ENCODE peak calls at places on chromosomes 1 and 21, in five cellular contexts. U, V, W, L and Q are unnamed samples.

GRCh38 chr1:55447488-55447887 is 232.3 kb upstream of the USP24 start:
- DNase-seq in U (no peak), V (no peak), W (no peak), L (peak), Q (peak)

GRCh38 chr1:12600880-12601633 is 17.0 kb downstream of the DHRS3 start:
- DNase-seq in U (peak), V (peak), W (no peak), L (peak), Q (no peak)

GRCh38 chr1:245154429-245155185 is at the start of gene KIF26B:
- DNase-seq in U (peak), V (peak), W (peak), L (peak), Q (peak)

GRCh38 chr1:160705176-160705745 is 6.4 kb downstream of the CD48 start:
- DNase-seq in U (no peak), V (no peak), W (no peak), L (no peak), Q (no peak)

GRCh38 chr1:61253059-61253735 is 170.8 kb downstream of the NFIA start:
- DNase-seq in U (no peak), V (peak), W (peak), L (peak), Q (peak)

GRCh38 chr1:47992720-47993119 is 4.5 kb downstream of the TRABD2B start:
- DNase-seq in U (peak), V (no peak), W (peak), L (no peak), Q (peak)

GRCh38 chr21:38211321-38211720 is 45.5 kb upstream of the KCNJ15 start:
- DNase-seq in U (no peak), V (no peak), W (no peak), L (no peak), Q (no peak)

GRCh38 chr1:34865981-34866761 is 6.6 kb upstream of the SMIM12 start:
- DNase-seq in U (peak), V (peak), W (peak), L (peak), Q (peak)

GRCh38 chr1:158527190-158527815 is 26.9 kb downstream of the OR6Y1 start:
- DNase-seq in U (no peak), V (peak), W (peak), L (peak), Q (peak)
- TF ChIP-seq CTCF in U (no peak), V (peak), W (peak), L (peak), Q (peak)

DNA sequence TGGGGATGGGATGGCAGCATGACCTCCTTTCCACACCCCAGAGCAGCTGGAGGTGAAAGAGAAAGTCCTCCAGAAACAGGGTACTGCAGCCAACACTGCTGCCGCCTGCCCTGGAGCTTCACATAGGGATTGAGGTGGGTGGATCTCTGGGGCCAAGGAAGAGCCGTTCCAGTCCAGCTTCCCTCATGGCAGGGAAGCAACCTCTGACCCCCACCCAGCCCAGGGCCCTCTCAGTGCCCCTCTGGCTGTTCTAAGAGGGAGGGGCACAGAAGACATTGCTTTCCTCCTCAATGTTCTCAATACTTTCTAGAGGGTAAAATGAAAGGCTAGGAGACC is 5.7 kb downstream of the KIF21B start:
- DNase-seq in U (no peak), V (no peak), W (no peak), L (no peak), Q (no peak)
- H3K4me3 ChIP-seq in U (no peak), V (no peak), W (no peak), L (no peak), Q (no peak)

GRCh38 chr1:67299296-67299695 is 8.4 kb upstream of the IL12RB2 start:
- DNase-seq in U (no peak), V (no peak), W (no peak), L (no peak), Q (no peak)

GRCh38 chr1:67300561-67300960 is 7.1 kb upstream of the IL12RB2 start:
- DNase-seq in U (no peak), V (no peak), W (no peak), L (no peak), Q (no peak)

GRCh38 chr1:67304023-67304422 is 3.6 kb upstream of the IL12RB2 start:
- DNase-seq in U (no peak), V (no peak), W (no peak), L (no peak), Q (no peak)

GRCh38 chr1:67294836-67295622 is 12.6 kb upstream of the IL12RB2 start:
- DNase-seq in U (no peak), V (no peak), W (no peak), L (no peak), Q (no peak)

GRCh38 chr1:67298762-67299161 is 8.9 kb upstream of the IL12RB2 start:
- DNase-seq in U (no peak), V (no peak), W (no peak), L (no peak), Q (no peak)
- TF ChIP-seq CTCF in U (peak), V (no peak), W (peak), L (peak), Q (no peak)

GRCh38 chr1:26529655-26530539 is at the start of gene RPS6KA1:
- DNase-seq in U (peak), V (peak), W (peak), L (peak), Q (peak)
- H3K4me3 ChIP-seq in U (peak), V (peak), W (peak), L (peak), Q (peak)

GRCh38 chr21:27795418-27795817 is 828.5 kb upstream of the ADAMTS5 start:
- DNase-seq in U (no peak), V (no peak), W (no peak), L (no peak), Q (no peak)
- TF ChIP-seq CTCF in U (no peak), V (no peak), W (no peak), L (no peak), Q (no peak)

GRCh38 chr1:168729405-168729802 is 398 bp upstream of the DPT start:
- DNase-seq in U (no peak), V (no peak), W (no peak), L (no peak), Q (no peak)
- H3K4me3 ChIP-seq in U (no peak), V (no peak), W (no peak), L (no peak), Q (no peak)